ENCODE peak calls at places on chromosomes 13 and 19, in four cellular contexts. H is ELR, Q is DMS153, N is lung. A is an unnamed sample.

GRCh38 chr13:28137556-28137955 is 789 bp upstream of the PAN3 start:
- DNase-seq in H (peak; percentile 24), Q (no peak), N (no peak), A (no peak)

GRCh38 chr13:32117696-32118095 is 86.1 kb downstream of the FRY start:
- DNase-seq in H (no peak), Q (peak; percentile 65), N (no peak), A (no peak)

GRCh38 chr19:55426042-55426441 is 17.1 kb downstream of the SHISA7 start:
- DNase-seq in H (no peak), Q (no peak), N (no peak), A (no peak)

GRCh38 chr13:106528711-106529414 is 6.6 kb downstream of the EFNB2 start:
- DNase-seq in H (no peak), Q (no peak), N (no peak), A (no peak)

GRCh38 chr19:10292206-10292788 is 2.5 kb downstream of the ICAM5 start:
- DNase-seq in H (peak; percentile 82), Q (peak; percentile 45), N (peak; percentile 92), A (peak; percentile 86)

GRCh38 chr13:100987993-100988392 is 313.4 kb upstream of the TMTC4 start:
- DNase-seq in H (peak; percentile 13), Q (no peak), N (no peak), A (no peak)

GRCh38 chr19:38412961-38413360 is 10.1 kb downstream of the FAM98C start:
- DNase-seq in H (no peak), Q (no peak), N (no peak), A (no peak)

GRCh38 chr13:59680429-59681024 is 483.2 kb downstream of the DIAPH3 start:
- DNase-seq in H (peak; percentile 58), Q (peak; percentile 8), N (no peak), A (no peak)

GRCh38 chr13:75704942-75705320 is 68.8 kb downstream of the LMO7 start:
- DNase-seq in H (no peak), Q (peak; percentile 48), N (peak; percentile 67), A (peak; percentile 59)

GRCh38 chr13:25034173-25034572 is 61.8 kb upstream of the PABPC3 start:
- DNase-seq in H (no peak), Q (no peak), N (no peak), A (no peak)

GRCh38 chr13:93227906-93228801 is 1.5 kb downstream of the GPC6 start:
- DNase-seq in H (peak; percentile 85), Q (peak; percentile 76), N (no peak), A (no peak)

GRCh38 chr13:96199315-96199714 is 109.4 kb downstream of the HS6ST3 start:
- DNase-seq in H (no peak), Q (no peak), N (no peak), A (no peak)

GRCh38 chr13:93794197-93794885 is 567.7 kb downstream of the GPC6 start:
- DNase-seq in H (no peak), Q (no peak), N (no peak), A (no peak)

GRCh38 chr13:38826182-38826813 is 139.4 kb downstream of the FREM2 start:
- DNase-seq in H (no peak), Q (no peak), N (no peak), A (no peak)

GRCh38 chr13:62388515-62388914 is 972.9 kb upstream of the PCDH20 start:
- DNase-seq in H (no peak), Q (no peak), N (no peak), A (no peak)

A was measured in ureter.